ENCODE peak calls at places on chromosome 5, in seven cellular contexts. L is mesenchymal stem cell, R is IMR-90, N is H1, A is H9, U is neuronal stem cell, W is mesendoderm. E is an unnamed sample. For H3K27me3, the result is how much of the 10 kb centered on the place peaks cover.

GRCh38 chr5:16935271-16936149 is 578 bp downstream of the MYO10 start:
- DNase-seq in L (no peak), R (no peak), N (peak), A (peak), U (no peak), W (peak), E (peak)

GRCh38 chr5:106749826-106750225 is 920.9 kb downstream of the EFNA5 start:
- DNase-seq in L (no peak), R (no peak), N (no peak), A (no peak), U (no peak), W (no peak), E (no peak)

GRCh38 chr5:140978260-140978659 is 12.0 kb downstream of the PCDHAC2 start:
- DNase-seq in L (peak), R (no peak), N (no peak), A (no peak), U (no peak), W (no peak), E (no peak)

GRCh38 chr5:142748568-142749249 is 21.5 kb upstream of the ARHGAP26 start:
- DNase-seq in L (no peak), R (no peak), N (no peak), A (peak), U (peak), W (peak), E (peak)

GRCh38 chr5:113612060-113612496 is 98.6 kb downstream of the YTHDC2 start:
- DNase-seq in L (peak), R (peak), N (no peak), A (no peak), U (peak), W (peak), E (peak)

GRCh38 chr5:54874337-54875021 is 110.9 kb downstream of the ESM1 start:
- DNase-seq in L (no peak), R (peak), N (no peak), A (no peak), U (no peak), W (peak), E (peak)

GRCh38 chr5:29002481-29002880 is 1964.1 kb upstream of the CDH9 start:
- DNase-seq in L (no peak), R (no peak), N (no peak), A (no peak), U (no peak), W (peak), E (no peak)

GRCh38 chr5:118519466-118519865 is 468.9 kb downstream of the DTWD2 start:
- DNase-seq in L (no peak), R (no peak), N (no peak), A (no peak), U (no peak), W (no peak), E (no peak)

GRCh38 chr5:128254789-128255188 is 171.2 kb downstream of the SLC12A2 start:
- DNase-seq in L (no peak), R (no peak), N (no peak), A (no peak), U (no peak), W (peak), E (no peak)

GRCh38 chr5:128257096-128257495 is 173.5 kb downstream of the SLC12A2 start:
- DNase-seq in L (no peak), R (no peak), N (no peak), A (no peak), U (no peak), W (no peak), E (no peak)

GRCh38 chr5:128252196-128252595 is 168.6 kb downstream of the SLC12A2 start:
- DNase-seq in L (no peak), R (no peak), N (no peak), A (no peak), U (no peak), W (no peak), E (no peak)

GRCh38 chr5:128252794-128253193 is 169.2 kb downstream of the SLC12A2 start:
- DNase-seq in L (peak), R (peak), N (no peak), A (no peak), U (no peak), W (no peak), E (no peak)

GRCh38 chr5:128253224-128253623 is 169.7 kb downstream of the SLC12A2 start:
- DNase-seq in L (no peak), R (no peak), N (no peak), A (no peak), U (no peak), W (no peak), E (no peak)
- H2AK5ac ChIP-seq in L (no peak), R (no peak), N (no peak), A (no peak), U (no peak), W (no peak), E (no peak)

GRCh38 chr5:76788362-76788761 is 30.5 kb upstream of the F2RL1 start:
- DNase-seq in L (no peak), R (no peak), N (no peak), A (no peak), U (no peak), W (no peak), E (no peak)

GRCh38 chr5:76787237-76787636 is 31.6 kb upstream of the F2RL1 start:
- DNase-seq in L (peak), R (peak), N (no peak), A (no peak), U (no peak), W (no peak), E (peak)

GRCh38 chr5:76781775-76782174 is 37.1 kb upstream of the F2RL1 start:
- DNase-seq in L (no peak), R (no peak), N (no peak), A (no peak), U (no peak), W (peak), E (no peak)

GRCh38 chr5:76782444-76782843 is 36.4 kb upstream of the F2RL1 start:
- DNase-seq in L (no peak), R (peak), N (no peak), A (no peak), U (no peak), W (no peak), E (no peak)

GRCh38 chr5:76785493-76785892 is 33.3 kb upstream of the F2RL1 start:
- DNase-seq in L (peak), R (peak), N (no peak), A (no peak), U (no peak), W (no peak), E (peak)
- H3K4ac ChIP-seq in L (no peak), R (no peak), N (no peak), A (no peak), U (no peak), W (no peak), E (no peak)

GRCh38 chr5:58751222-58751621 is 168.3 kb downstream of the RAB3C start:
- DNase-seq in L (peak), R (peak), N (no peak), A (no peak), U (no peak), W (peak), E (peak)

DNA sequence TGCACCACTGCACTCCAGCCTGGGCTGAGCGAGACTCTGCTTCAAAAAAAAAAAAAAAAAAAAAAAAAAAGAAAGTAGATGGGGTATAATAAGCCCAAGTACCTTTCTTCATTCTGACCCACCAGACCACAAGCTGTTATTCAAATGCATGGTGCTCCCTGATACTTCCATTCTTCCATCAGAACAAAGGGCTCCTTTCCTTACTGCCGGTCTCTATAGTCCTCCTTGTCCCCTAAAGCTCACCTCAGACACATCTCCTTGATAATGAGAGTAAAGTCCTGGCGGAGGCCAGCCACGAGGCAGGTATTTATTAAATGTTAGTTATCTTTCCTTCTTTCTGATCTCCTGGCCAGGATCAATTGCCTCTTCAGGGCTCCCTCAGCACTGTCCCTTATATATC is 162.5 kb downstream of the RAB3C start:
- DNase-seq in L (no peak), R (no peak), N (no peak), A (no peak), U (no peak), W (no peak), E (no peak)
- H3K27me3 ChIP-seq in L (under half), R (under half), N (under half), A (under half), U (under half), W (under half), E (under half)

GRCh38 chr5:99320461-99320860 is 391.7 kb upstream of the CHD1 start:
- DNase-seq in L (no peak), R (no peak), N (no peak), A (peak), U (peak), W (peak), E (no peak)
- H2AK5ac ChIP-seq in L (no peak), R (no peak), N (no peak), A (no peak), U (no peak), W (no peak), E (no peak)

GRCh38 chr5:134128648-134128995 is 14.1 kb downstream of the TCF7 start:
- DNase-seq in L (no peak), R (no peak), N (no peak), A (no peak), U (no peak), W (no peak), E (peak)
- H3K4ac ChIP-seq in L (no peak), R (no peak), N (no peak), A (no peak), U (no peak), W (no peak), E (no peak)

GRCh38 chr5:170520319-170520718 is 16.5 kb downstream of the KCNIP1 start:
- DNase-seq in L (peak), R (no peak), N (no peak), A (no peak), U (no peak), W (no peak), E (no peak)

GRCh38 chr5:170524576-170524975 is 20.8 kb downstream of the KCNIP1 start:
- DNase-seq in L (no peak), R (no peak), N (no peak), A (no peak), U (no peak), W (no peak), E (no peak)

GRCh38 chr5:170523129-170523497 is 19.3 kb downstream of the KCNIP1 start:
- DNase-seq in L (no peak), R (no peak), N (no peak), A (no peak), U (no peak), W (no peak), E (no peak)

GRCh38 chr5:170523830-170524229 is 20.0 kb downstream of the KCNIP1 start:
- DNase-seq in L (no peak), R (no peak), N (no peak), A (no peak), U (no peak), W (no peak), E (no peak)

DNA sequence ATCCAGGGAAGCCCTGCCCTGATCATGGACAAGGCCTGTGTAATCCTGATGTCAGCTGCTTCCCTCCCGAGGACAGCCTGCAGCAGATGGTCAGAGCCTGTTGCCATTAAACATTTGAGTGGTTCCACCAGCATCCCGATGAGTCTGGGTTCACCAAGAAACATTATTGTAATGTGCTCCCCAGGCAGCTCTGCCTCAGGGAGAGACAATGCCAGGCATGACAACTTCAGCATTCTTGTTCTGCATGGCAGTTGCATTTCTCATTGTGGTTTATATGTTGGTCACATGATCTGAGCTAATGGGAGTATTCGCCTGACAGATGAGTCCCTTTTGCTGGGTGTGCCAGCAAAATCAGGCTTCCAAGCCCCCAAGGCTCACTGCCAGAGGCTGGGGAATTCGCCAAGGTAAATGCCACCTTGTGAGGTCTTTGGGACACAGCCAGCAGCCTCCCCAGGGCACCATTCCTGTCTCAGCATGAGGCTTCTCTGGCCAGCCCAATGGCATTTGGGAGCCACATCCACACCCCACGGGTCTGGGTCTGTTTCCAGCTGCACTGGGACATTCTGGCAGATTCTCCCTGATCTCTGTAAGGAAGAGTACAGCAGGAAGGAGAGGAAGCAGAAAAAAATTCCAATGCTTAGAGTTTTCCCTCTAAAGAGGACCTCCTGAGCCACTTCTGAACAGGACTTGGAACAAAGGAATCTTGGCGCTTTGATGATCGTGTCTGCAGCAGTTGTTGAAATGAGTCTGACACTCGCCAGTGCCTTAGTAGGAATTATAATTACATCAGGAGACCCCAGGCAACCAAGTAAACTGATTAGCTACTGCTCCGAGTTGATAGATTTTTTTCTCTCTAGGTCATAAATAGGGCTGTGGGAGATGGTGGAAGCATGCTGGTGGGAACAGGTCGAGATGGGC is 18.6 kb downstream of the KCNIP1 start:
- DNase-seq in L (peak), R (no peak), N (no peak), A (no peak), U (no peak), W (peak), E (no peak)
- H3K27me3 ChIP-seq in L (half or more), R (under half), N (under half), A (under half), U (under half), W (under half), E (under half)

DNA sequence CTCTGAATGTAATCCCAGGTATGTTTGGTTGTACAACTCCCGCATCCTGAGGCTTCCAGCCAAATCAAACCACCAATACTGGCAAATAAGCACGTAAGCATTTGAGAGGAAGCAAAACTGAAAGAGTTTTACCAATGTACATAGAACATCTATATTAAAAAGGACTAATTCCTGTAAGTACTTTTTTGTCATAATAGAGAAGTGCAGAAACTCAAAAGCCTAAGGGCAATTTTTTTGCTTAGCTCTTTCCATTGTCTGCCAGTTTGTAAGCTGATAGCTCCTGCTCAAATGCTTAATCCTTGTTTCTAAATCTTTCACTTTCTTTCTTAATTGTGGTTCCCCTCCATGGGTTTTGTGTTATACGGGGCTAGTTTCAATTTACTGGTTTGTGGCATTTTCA is 1151.8 kb downstream of the CDH12 start:
- DNase-seq in L (no peak), R (no peak), N (no peak), A (no peak), U (no peak), W (no peak), E (peak)
- H2AK5ac ChIP-seq in L (no peak), R (no peak), N (no peak), A (no peak), U (no peak), W (no peak), E (no peak)